ENCODE peak calls at places on chromosome 6, in eight cellular contexts. R, P, N, M, X, G, F and Z are unnamed samples.

GRCh38 chr6:138988469-138988834 is 399 bp upstream of the REPS1 start:
- DNase-seq in N (no peak), M (no peak), R (peak), G (no peak), F (no peak), P (no peak), X (no peak), Z (no peak)

GRCh38 chr6:125667326-125667725 is 82.1 kb upstream of the HEY2 start:
- DNase-seq in P (no peak), F (no peak), X (no peak), G (no peak), N (no peak), M (no peak), R (no peak), Z (no peak)

GRCh38 chr6:36666726-36667591 is 11.6 kb upstream of the CDKN1A start:
- DNase-seq in G (peak), M (peak), X (peak), P (peak), F (peak), R (peak), N (peak), Z (no peak)

GRCh38 chr6:144582939-144583613 is 297.9 kb downstream of the UTRN start:
- DNase-seq in F (peak), N (no peak), R (peak), P (peak), G (no peak), X (peak), M (peak), Z (no peak)

GRCh38 chr6:166862287-166862977 is 93.9 kb downstream of the RNASET2 start:
- DNase-seq in G (no peak), P (peak), F (no peak), R (no peak), M (peak), X (peak), N (peak), Z (no peak)

GRCh38 chr6:163243691-163244505 is 170.6 kb upstream of the QKI start:
- DNase-seq in F (no peak), N (no peak), R (no peak), P (no peak), X (no peak), M (no peak), G (no peak), Z (no peak)

GRCh38 chr6:159646136-159646535 is 46.9 kb downstream of the SOD2 start:
- DNase-seq in P (no peak), X (no peak), R (peak), N (no peak), M (peak), F (no peak), G (no peak), Z (no peak)

GRCh38 chr6:167827588-167828324 is 1.0 kb downstream of the AFDN start:
- DNase-seq in M (peak), G (no peak), X (peak), F (peak), R (peak), N (peak), P (peak), Z (no peak)

GRCh38 chr6:169169375-169169774 is 84.3 kb downstream of the THBS2 start:
- DNase-seq in F (no peak), R (no peak), G (peak), P (no peak), N (no peak), M (peak), X (no peak), Z (no peak)

GRCh38 chr6:45715508-45715803 is 300.2 kb downstream of the CLIC5 start:
- DNase-seq in R (no peak), G (no peak), M (no peak), F (no peak), P (no peak), X (no peak), N (no peak), Z (no peak)

GRCh38 chr6:87203448-87204023 is 48.2 kb downstream of the ZNF292 start:
- DNase-seq in X (no peak), M (no peak), P (no peak), G (no peak), F (no peak), R (no peak), N (no peak), Z (no peak)

GRCh38 chr6:35214869-35215664 is 1.3 kb downstream of the SCUBE3 start:
- DNase-seq in P (no peak), G (no peak), X (no peak), M (no peak), F (no peak), N (no peak), R (peak), Z (no peak)

GRCh38 chr6:166253277-166254229 is 54.6 kb downstream of the PRR18 start:
- DNase-seq in N (peak), P (no peak), R (no peak), X (no peak), M (peak), G (no peak), F (no peak), Z (no peak)

GRCh38 chr6:81731814-81732213 is 20.7 kb downstream of the TENT5A start:
- DNase-seq in G (no peak), P (no peak), R (no peak), N (no peak), M (no peak), F (no peak), X (no peak), Z (no peak)

GRCh38 chr6:82364087-82365010 is 732 bp downstream of the TPBG start:
- DNase-seq in G (peak), P (peak), X (peak), N (peak), F (peak), M (peak), R (peak), Z (no peak)

GRCh38 chr6:13412639-13413465 is 74.5 kb downstream of the GFOD1 start:
- DNase-seq in M (no peak), G (no peak), F (no peak), X (no peak), R (no peak), N (no peak), P (no peak), Z (no peak)

GRCh38 chr6:10720229-10720959 is 2.5 kb upstream of the TMEM14C start:
- DNase-seq in P (no peak), G (no peak), F (peak), R (peak), N (no peak), M (peak), X (peak), Z (peak)

GRCh38 chr6:161407581-161407980 is 133.7 kb upstream of the AGPAT4 start:
- DNase-seq in N (no peak), X (no peak), F (no peak), G (no peak), M (peak), R (peak), P (no peak), Z (no peak)

GRCh38 chr6:167079853-167080297 is 43.0 kb upstream of the CCR6 start:
- DNase-seq in X (no peak), R (no peak), M (no peak), N (no peak), F (no peak), P (no peak), G (no peak), Z (no peak)

GRCh38 chr6:104784884-104785283 is 74.8 kb downstream of the HACE1 start:
- DNase-seq in R (peak), X (no peak), G (no peak), M (peak), F (no peak), N (no peak), P (no peak), Z (no peak)

GRCh38 chr6:109007521-109007920 is 87.1 kb downstream of the SESN1 start:
- DNase-seq in X (no peak), R (no peak), M (no peak), P (no peak), N (no peak), F (no peak), G (no peak), Z (no peak)

GRCh38 chr6:39281312-39281980 is 32.8 kb downstream of the KCNK17 start:
- DNase-seq in M (no peak), P (no peak), G (no peak), N (no peak), X (no peak), F (no peak), R (no peak), Z (no peak)

GRCh38 chr6:219641-220198 is 72.6 kb upstream of the DUSP22 start:
- DNase-seq in N (peak), G (no peak), M (peak), P (no peak), X (peak), F (peak), R (peak), Z (no peak)

GRCh38 chr6:155611742-155612141 is 156.1 kb upstream of the NOX3 start:
- DNase-seq in N (no peak), P (no peak), X (no peak), R (no peak), M (no peak), G (no peak), F (no peak), Z (no peak)

GRCh38 chr6:76984572-76984971 is 478.7 kb downstream of the HTR1B start:
- DNase-seq in P (no peak), X (no peak), M (no peak), N (no peak), R (peak), G (no peak), F (no peak), Z (no peak)

GRCh38 chr6:47135772-47136171 is 93.6 kb upstream of the ADGRF1 start:
- DNase-seq in R (peak), M (peak), P (peak), N (no peak), G (peak), X (no peak), F (peak), Z (no peak)

GRCh38 chr6:2854394-2854982 is 12.8 kb upstream of the SERPINB1 start:
- DNase-seq in R (peak), F (no peak), X (peak), N (no peak), P (no peak), G (no peak), M (peak), Z (no peak)

GRCh38 chr6:139540276-139540675 is 165.8 kb upstream of the CITED2 start:
- DNase-seq in P (no peak), X (peak), N (no peak), G (no peak), F (peak), R (peak), M (peak), Z (no peak)

GRCh38 chr6:144853603-144854002 is 568.5 kb downstream of the UTRN start:
- DNase-seq in X (no peak), G (no peak), F (no peak), N (no peak), R (no peak), M (no peak), P (no peak), Z (no peak)

GRCh38 chr6:10276106-10276505 is 138.8 kb downstream of the TFAP2A start:
- DNase-seq in G (no peak), F (no peak), P (no peak), N (no peak), R (peak), M (no peak), X (no peak), Z (no peak)

GRCh38 chr6:3326179-3326971 is 67.6 kb downstream of the PSMG4 start:
- DNase-seq in X (no peak), N (no peak), F (no peak), R (no peak), M (no peak), P (no peak), G (no peak), Z (no peak)

GRCh38 chr6:137840252-137840651 is 26.8 kb upstream of the TNFAIP3 start:
- DNase-seq in P (no peak), F (no peak), R (no peak), M (no peak), N (no peak), G (no peak), X (no peak), Z (no peak)

GRCh38 chr6:1468126-1468525 is 78.8 kb downstream of the FOXF2 start:
- DNase-seq in P (no peak), N (no peak), G (no peak), F (no peak), R (no peak), X (no peak), M (no peak), Z (no peak)

GRCh38 chr6:161057103-161058091 is 65.8 kb downstream of the MAP3K4 start:
- DNase-seq in F (no peak), G (no peak), M (no peak), X (no peak), N (no peak), P (no peak), R (no peak), Z (no peak)

GRCh38 chr6:5665173-5665572 is 341.6 kb downstream of the NRN1 start:
- DNase-seq in G (no peak), R (no peak), F (no peak), M (no peak), X (no peak), N (no peak), P (no peak), Z (no peak)

GRCh38 chr6:158835616-158836221 is 16.6 kb upstream of the EZR start:
- DNase-seq in X (peak), G (no peak), P (no peak), N (no peak), R (peak), F (peak), M (peak), Z (no peak)

GRCh38 chr6:14118444-14118843 is 872 bp downstream of the CD83 start:
- DNase-seq in P (no peak), N (no peak), X (no peak), G (no peak), F (no peak), R (no peak), M (no peak), Z (no peak)

GRCh38 chr6:33167374-33168148 is 24.7 kb downstream of the COL11A2 start:
- DNase-seq in P (no peak), X (no peak), G (no peak), F (no peak), N (no peak), R (no peak), M (no peak), Z (no peak)

GRCh38 chr6:61755739-61756138 is 530.3 kb downstream of the KHDRBS2 start:
- DNase-seq in G (no peak), F (no peak), R (no peak), P (no peak), N (no peak), M (no peak), X (no peak), Z (no peak)
- TF ChIP-seq CTCF in G (no peak), F (no peak), R (no peak), P (no peak), N (peak), M (no peak), X (no peak), Z (no peak)

GRCh38 chr6:129519750-129520149 is 190.2 kb downstream of the ARHGAP18 start:
- DNase-seq in M (no peak), F (no peak), X (no peak), N (no peak), R (no peak), P (no peak), G (no peak), Z (no peak)

GRCh38 chr6:129516787-129517186 is 193.2 kb downstream of the ARHGAP18 start:
- DNase-seq in P (no peak), G (no peak), N (no peak), X (no peak), F (no peak), M (no peak), R (no peak), Z (no peak)

GRCh38 chr6:129515004-129515403 is 195.0 kb downstream of the ARHGAP18 start:
- DNase-seq in X (no peak), R (no peak), F (no peak), G (no peak), P (no peak), M (no peak), N (no peak), Z (no peak)

GRCh38 chr6:129516005-129516404 is 194.0 kb downstream of the ARHGAP18 start:
- DNase-seq in P (no peak), N (no peak), M (no peak), X (no peak), R (no peak), F (no peak), G (no peak), Z (no peak)

GRCh38 chr6:129517288-129517687 is 192.7 kb downstream of the ARHGAP18 start:
- DNase-seq in N (no peak), X (no peak), M (no peak), G (no peak), F (no peak), R (no peak), P (no peak), Z (no peak)
- TF ChIP-seq CTCF in N (no peak), X (no peak), M (peak), G (no peak), F (no peak), R (no peak), P (no peak), Z (no peak)

GRCh38 chr6:100188754-100189153 is 194.7 kb upstream of the MCHR2 start:
- DNase-seq in P (no peak), F (no peak), N (no peak), X (no peak), M (no peak), R (peak), G (no peak), Z (no peak)

GRCh38 chr6:100194535-100194934 is 200.5 kb upstream of the MCHR2 start:
- DNase-seq in M (no peak), R (no peak), N (no peak), F (no peak), X (no peak), P (no peak), G (no peak), Z (no peak)
- TF ChIP-seq CTCF in M (no peak), R (no peak), N (no peak), F (no peak), X (no peak), P (no peak), G (no peak), Z (no peak)

GRCh38 chr6:150928882-150929281 is 63.4 kb downstream of the MTHFD1L start:
- DNase-seq in N (no peak), F (no peak), M (no peak), P (no peak), R (no peak), G (no peak), X (no peak), Z (no peak)
- TF ChIP-seq CTCF in N (peak), F (no peak), M (peak), P (no peak), R (peak), G (peak), X (peak), Z (no peak)

DNA sequence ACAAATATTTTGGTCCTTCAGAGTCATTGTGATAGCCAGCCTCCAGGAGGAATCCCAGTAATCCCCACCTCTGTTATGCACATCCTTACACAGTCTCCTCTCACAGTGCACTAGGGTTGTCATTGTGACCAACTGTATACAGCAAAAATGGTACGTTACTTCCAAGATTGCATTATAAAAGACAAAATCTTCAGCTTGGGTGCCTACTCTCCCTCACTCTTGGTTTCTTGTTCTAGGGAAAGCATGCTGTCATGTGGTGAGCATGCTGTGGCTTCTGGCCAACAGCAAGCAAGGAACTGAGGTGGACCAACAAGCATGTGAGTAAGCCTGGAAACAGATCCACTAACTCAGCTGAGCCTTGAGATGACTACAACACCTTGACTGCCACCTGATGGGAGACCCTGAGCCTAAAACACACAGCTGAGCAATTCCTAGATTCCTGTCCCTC is 130.1 kb upstream of the DST start:
- DNase-seq in M (peak), P (no peak), X (no peak), R (peak), G (no peak), N (no peak), F (peak), Z (no peak)
- TF ChIP-seq CTCF in M (no peak), P (no peak), X (no peak), R (peak), G (no peak), N (no peak), F (no peak), Z (no peak)

GRCh38 chr6:17505767-17506280 is 94.3 kb upstream of the FAM8A1 start:
- DNase-seq in R (peak), P (no peak), X (no peak), M (peak), F (no peak), N (no peak), G (no peak), Z (no peak)

GRCh38 chr6:17506962-17507361 is 93.1 kb upstream of the FAM8A1 start:
- DNase-seq in G (no peak), X (no peak), N (no peak), F (no peak), R (no peak), M (no peak), P (no peak), Z (no peak)

GRCh38 chr6:17504005-17504404 is 96.1 kb upstream of the FAM8A1 start:
- DNase-seq in P (no peak), X (no peak), M (no peak), R (no peak), N (no peak), F (no peak), G (no peak), Z (no peak)

GRCh38 chr6:17506531-17506930 is 93.6 kb upstream of the FAM8A1 start:
- DNase-seq in G (no peak), N (no peak), F (no peak), R (no peak), M (no peak), X (no peak), P (no peak), Z (no peak)

GRCh38 chr6:17505062-17505476 is 95.0 kb upstream of the FAM8A1 start:
- DNase-seq in N (no peak), X (no peak), P (no peak), F (no peak), R (peak), M (no peak), G (peak), Z (no peak)
- TF ChIP-seq CTCF in N (peak), X (no peak), P (peak), F (no peak), R (peak), M (peak), G (peak), Z (no peak)